ENCODE peak calls at places on chromosomes 7 and 10, in four cellular contexts. Z is vagina, J is sigmoid colon, P is mesendoderm. M is an unnamed sample. For H3K4me1, the result is how much of the 10 kb centered on the place peaks cover.

GRCh38 chr10:116809528-116810500 is 39.5 kb upstream of the ENO4 start:
- DNase-seq in P (peak), J (peak), Z (no peak), M (no peak)

GRCh38 chr10:128028508-128029279 is 97.5 kb downstream of the MKI67 start:
- DNase-seq in Z (no peak), P (no peak), J (peak), M (no peak)

GRCh38 chr7:101173752-101174244 is 6.3 kb downstream of the NAT16 start:
- DNase-seq in P (peak), J (no peak), Z (no peak), M (no peak)

GRCh38 chr10:3452683-3453388 is 280.3 kb upstream of the PITRM1 start:
- DNase-seq in J (no peak), P (peak), Z (no peak), M (no peak)

GRCh38 chr10:60669491-60669890 is 108.8 kb upstream of the CDK1 start:
- DNase-seq in Z (no peak), P (no peak), J (no peak), M (no peak)

GRCh38 chr10:79375321-79376077 is 28.2 kb downstream of the PPIF start:
- DNase-seq in J (peak), P (peak), Z (peak), M (peak)

GRCh38 chr7:106768324-106768751 is 96.7 kb upstream of the PIK3CG start:
- DNase-seq in Z (no peak), P (peak), J (no peak), M (no peak)

GRCh38 chr10:106147050-106147449 is 1017.5 kb downstream of the SORCS1 start:
- DNase-seq in P (peak), Z (no peak), J (no peak), M (no peak)

GRCh38 chr7:143012409-143012808 is 14.5 kb downstream of the OR9A2 start:
- DNase-seq in J (no peak), Z (no peak), P (no peak), M (no peak)

GRCh38 chr7:135755351-135755753 is 6.7 kb upstream of the FAM180A start:
- DNase-seq in Z (peak), J (peak), P (no peak), M (peak)

GRCh38 chr7:22277375-22277774 is 79.6 kb downstream of the RAPGEF5 start:
- DNase-seq in J (no peak), Z (no peak), P (peak), M (no peak)

GRCh38 chr7:16594061-16594460 is 51.5 kb downstream of the ANKMY2 start:
- DNase-seq in P (no peak), Z (no peak), J (no peak), M (no peak)

GRCh38 chr10:62093863-62094291 is 174.8 kb downstream of the RTKN2 start:
- DNase-seq in Z (no peak), P (peak), J (no peak), M (no peak)

GRCh38 chr10:120455004-120455403 is 2.0 kb upstream of the PLPP4 start:
- DNase-seq in P (no peak), J (no peak), Z (peak), M (no peak)

GRCh38 chr10:102713814-102714620 is at the start of gene ARL3:
- DNase-seq in J (peak), Z (peak), P (peak), M (peak)

GRCh38 chr7:151085691-151086620 is at the start of gene AGAP3:
- DNase-seq in P (peak), J (peak), Z (no peak), M (peak)

GRCh38 chr10:117391436-117392205 is 16.4 kb upstream of the PDZD8 start:
- DNase-seq in Z (no peak), J (no peak), P (peak), M (no peak)

GRCh38 chr7:100003711-100004661 is 11.4 kb upstream of the ZKSCAN1 start:
- DNase-seq in J (peak), P (no peak), Z (no peak), M (no peak)

GRCh38 chr10:84574101-84574500 is 245.7 kb downstream of the CCSER2 start:
- DNase-seq in P (peak), Z (no peak), J (no peak), M (no peak)

GRCh38 chr10:5283305-5284158 is 81.2 kb upstream of the UCN3 start:
- DNase-seq in Z (no peak), P (peak), J (peak), M (peak)

GRCh38 chr7:2982831-2983230 is 60.8 kb downstream of the CARD11 start:
- DNase-seq in Z (no peak), J (no peak), P (no peak), M (no peak)

GRCh38 chr7:101814996-101815825 is 2.2 kb upstream of the CUX1 start:
- DNase-seq in J (peak), Z (no peak), P (no peak), M (peak)

GRCh38 chr10:110993024-110993693 is 73.8 kb downstream of the SHOC2 start:
- DNase-seq in P (no peak), J (no peak), Z (no peak), M (no peak)

GRCh38 chr10:58531084-58531695 is 18.5 kb downstream of the BICC1 start:
- DNase-seq in P (peak), Z (no peak), J (peak), M (no peak)

GRCh38 chr10:13787015-13787421 is 200.3 kb downstream of the PRPF18 start:
- DNase-seq in P (peak), Z (no peak), J (no peak), M (peak)

GRCh38 chr7:146378196-146378595 is 261.6 kb downstream of the CNTNAP2 start:
- DNase-seq in Z (no peak), J (no peak), P (no peak), M (no peak)

GRCh38 chr10:86102446-86102845 is 264.1 kb downstream of the GRID1 start:
- DNase-seq in P (no peak), J (no peak), Z (peak), M (no peak)

GRCh38 chr7:140060788-140061606 is 1.8 kb downstream of the PARP12 start:
- DNase-seq in Z (peak), J (peak), P (no peak), M (no peak)

GRCh38 chr7:70634610-70635068 is 497.3 kb upstream of the GALNT17 start:
- DNase-seq in P (peak), J (no peak), Z (no peak), M (no peak)

GRCh38 chr7:130392456-130392860 is 12.2 kb downstream of the CPA1 start:
- DNase-seq in Z (no peak), P (no peak), J (no peak), M (no peak)

GRCh38 chr7:132428247-132428919 is 147.9 kb downstream of the PLXNA4 start:
- DNase-seq in J (no peak), Z (no peak), P (no peak), M (no peak)

GRCh38 chr7:6359021-6359420 is 86.6 kb upstream of the CYTH3 start:
- DNase-seq in J (no peak), Z (no peak), P (no peak), M (no peak)

GRCh38 chr10:101565370-101565900 is 22.6 kb downstream of the POLL start:
- DNase-seq in J (peak), P (no peak), Z (no peak), M (no peak)

GRCh38 chr7:50182734-50183133 is 89.7 kb upstream of the ZPBP start:
- DNase-seq in P (peak), J (no peak), Z (peak), M (no peak)

GRCh38 chr10:69360485-69361302 is 56.0 kb downstream of the TACR2 start:
- DNase-seq in J (peak), P (no peak), Z (no peak), M (peak)

GRCh38 chr10:586716-587115 is 102.8 kb downstream of the DIP2C start:
- DNase-seq in J (no peak), Z (no peak), P (no peak), M (no peak)
- H3K4me1 ChIP-seq in J (half or more), Z (under half), P (under half), M (under half)

GRCh38 chr10:11560076-11560709 is 51.3 kb downstream of the USP6NL start:
- DNase-seq in P (no peak), J (no peak), Z (no peak), M (no peak)
- H3K4me1 ChIP-seq in P (under half), J (under half), Z (under half), M (under half)

GRCh38 chr10:121577568-121577967 is 20.7 kb downstream of the FGFR2 start:
- DNase-seq in P (peak), J (no peak), Z (no peak), M (no peak)

GRCh38 chr10:121578965-121579364 is 19.3 kb downstream of the FGFR2 start:
- DNase-seq in J (no peak), Z (no peak), P (no peak), M (no peak)

GRCh38 chr10:121576139-121576538 is 22.1 kb downstream of the FGFR2 start:
- DNase-seq in P (no peak), Z (no peak), J (no peak), M (no peak)

GRCh38 chr10:121579656-121580055 is 18.6 kb downstream of the FGFR2 start:
- DNase-seq in P (peak), Z (no peak), J (no peak), M (no peak)

DNA sequence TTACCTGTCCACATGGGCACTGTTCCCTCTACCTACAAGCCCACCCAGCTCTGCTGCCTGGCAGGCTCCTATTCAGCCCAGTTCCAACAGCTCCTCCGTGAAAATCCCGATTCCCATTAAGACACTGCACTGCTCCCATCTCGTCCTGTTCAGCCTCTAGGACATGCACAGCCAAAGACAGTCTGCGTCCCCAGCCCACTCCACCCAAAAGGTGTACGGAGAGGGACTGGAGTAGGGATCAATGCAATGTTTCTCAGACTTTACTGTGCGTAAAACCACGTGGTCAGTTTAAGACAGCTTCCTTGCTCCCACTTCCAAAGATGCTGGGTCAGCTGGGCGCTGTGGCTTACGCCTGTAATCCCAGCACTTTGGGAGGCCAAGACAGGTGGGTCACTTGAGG is 19.9 kb downstream of the FGFR2 start:
- DNase-seq in P (no peak), J (no peak), Z (no peak), M (no peak)
- H3K4me1 ChIP-seq in P (under half), J (half or more), Z (half or more), M (under half)

DNA sequence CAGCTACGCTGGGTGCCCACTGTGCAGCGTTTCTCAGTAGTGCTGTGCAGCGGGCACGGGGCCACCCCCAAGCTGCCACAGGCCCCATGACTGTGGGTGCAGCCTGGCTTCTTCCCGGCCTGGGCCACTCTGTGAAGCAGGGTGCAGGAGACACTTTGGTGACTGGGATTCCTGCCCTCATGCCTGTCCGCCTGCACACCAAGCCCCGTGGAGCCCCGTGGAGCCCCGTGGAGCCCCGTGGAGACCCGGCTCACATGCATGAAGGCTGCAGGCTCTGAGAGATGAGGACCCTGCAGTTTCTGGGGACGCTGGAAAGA is 3.9 kb upstream of the SHH start:
- DNase-seq in J (no peak), P (no peak), Z (no peak), M (no peak)
- H3K4me1 ChIP-seq in J (under half), P (under half), Z (under half), M (under half)

GRCh38 chr10:17237163-17237562 is 9.1 kb downstream of the VIM start:
- DNase-seq in J (no peak), P (no peak), Z (no peak), M (no peak)
- H3K4me1 ChIP-seq in J (under half), P (under half), Z (under half), M (under half)

GRCh38 chr10:72312865-72313391 is 39.2 kb downstream of the DDIT4 start:
- DNase-seq in P (no peak), J (no peak), Z (no peak), M (no peak)
- H3K4me1 ChIP-seq in P (under half), J (under half), Z (half or more), M (under half)

GRCh38 chr7:40306596-40306995 is 171.8 kb downstream of the SUGCT start:
- DNase-seq in J (no peak), Z (no peak), P (no peak), M (no peak)
- H3K4me1 ChIP-seq in J (under half), Z (under half), P (under half), M (under half)

GRCh38 chr10:10092581-10092980 is 925.1 kb upstream of the CELF2 start:
- DNase-seq in Z (no peak), P (peak), J (no peak), M (no peak)
- H3K4me1 ChIP-seq in Z (under half), P (under half), J (under half), M (under half)

GRCh38 chr7:876972-877311 is 588 bp downstream of the GET4 start:
- DNase-seq in P (peak), J (peak), Z (no peak), M (no peak)
- H3K4me1 ChIP-seq in P (under half), J (half or more), Z (under half), M (under half)

GRCh38 chr10:80470266-80470665 is 16.2 kb downstream of the TSPAN14 start:
- DNase-seq in Z (no peak), P (no peak), J (no peak), M (no peak)

GRCh38 chr10:80468806-80469421 is 14.8 kb downstream of the TSPAN14 start:
- DNase-seq in J (no peak), P (no peak), Z (no peak), M (no peak)

GRCh38 chr10:80472234-80473095 is 18.4 kb downstream of the TSPAN14 start:
- DNase-seq in J (no peak), P (no peak), Z (no peak), M (peak)

GRCh38 chr10:80471715-80472233 is 17.7 kb downstream of the TSPAN14 start:
- DNase-seq in J (no peak), P (no peak), Z (no peak), M (peak)

DNA sequence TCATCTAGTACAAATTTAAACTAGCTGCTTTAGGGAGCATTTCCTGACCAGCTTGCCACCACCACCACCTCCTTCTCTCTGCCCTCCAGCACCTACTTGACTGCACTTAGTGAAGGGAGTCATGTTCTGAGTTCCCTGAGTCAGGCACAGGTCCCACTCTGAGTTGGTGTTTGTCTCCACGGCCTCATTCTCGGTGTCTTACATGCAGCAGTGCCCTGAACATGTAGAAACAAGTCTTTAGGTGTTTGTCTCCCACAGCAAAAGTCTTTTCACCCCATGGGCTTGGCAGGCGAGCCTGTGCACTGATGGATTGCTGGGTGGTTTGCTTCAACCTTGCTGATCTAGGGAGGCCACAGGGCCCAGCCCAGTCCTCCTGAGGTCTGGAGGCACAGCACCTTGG is 16.9 kb downstream of the TSPAN14 start:
- DNase-seq in Z (no peak), P (no peak), J (no peak), M (no peak)
- H3K4me1 ChIP-seq in Z (half or more), P (under half), J (half or more), M (under half)